ENCODE peak calls at places on chromosomes 5 and 9, in six cellular contexts. M is GM12878, Q is HCT116, P is K562, O is HepG2, K is NT2/D1. H is an unnamed sample.

GRCh38 chr5:80082731-80083114 is 47.6 kb downstream of the THBS4 start:
- DNase-seq in K (peak), M (no peak), Q (peak), P (peak), O (no peak), H (peak)

GRCh38 chr5:146447734-146448380 is 724 bp downstream of the TCERG1 start:
- DNase-seq in P (no peak), O (peak), K (no peak), M (no peak), Q (no peak), H (no peak)

GRCh38 chr5:9148242-9148641 is 397.6 kb downstream of the SEMA5A start:
- DNase-seq in K (no peak), Q (no peak), M (no peak), P (no peak), O (no peak), H (no peak)

GRCh38 chr9:131565369-131565768 is 20.0 kb downstream of the PRRT1B start:
- DNase-seq in M (no peak), Q (no peak), K (no peak), P (no peak), O (no peak), H (no peak)

GRCh38 chr5:14110680-14111079 is 32.5 kb upstream of the TRIO start:
- DNase-seq in M (no peak), O (no peak), K (no peak), P (no peak), Q (no peak), H (no peak)

GRCh38 chr9:108093773-108094675 is 604.5 kb upstream of the KLF4 start:
- DNase-seq in Q (peak), M (no peak), K (no peak), O (peak), P (peak), H (no peak)

GRCh38 chr9:98317134-98317857 is 61.8 kb upstream of the TBC1D2 start:
- DNase-seq in P (no peak), Q (no peak), K (no peak), M (no peak), O (no peak), H (no peak)

GRCh38 chr5:179606910-179607448 is 16.5 kb downstream of the HNRNPH1 start:
- DNase-seq in K (no peak), P (no peak), M (no peak), O (no peak), Q (no peak), H (no peak)

GRCh38 chr9:8468048-8468600 is 668.5 kb upstream of the DMAC1 start:
- DNase-seq in M (no peak), K (no peak), Q (no peak), O (no peak), P (no peak), H (no peak)

DNA sequence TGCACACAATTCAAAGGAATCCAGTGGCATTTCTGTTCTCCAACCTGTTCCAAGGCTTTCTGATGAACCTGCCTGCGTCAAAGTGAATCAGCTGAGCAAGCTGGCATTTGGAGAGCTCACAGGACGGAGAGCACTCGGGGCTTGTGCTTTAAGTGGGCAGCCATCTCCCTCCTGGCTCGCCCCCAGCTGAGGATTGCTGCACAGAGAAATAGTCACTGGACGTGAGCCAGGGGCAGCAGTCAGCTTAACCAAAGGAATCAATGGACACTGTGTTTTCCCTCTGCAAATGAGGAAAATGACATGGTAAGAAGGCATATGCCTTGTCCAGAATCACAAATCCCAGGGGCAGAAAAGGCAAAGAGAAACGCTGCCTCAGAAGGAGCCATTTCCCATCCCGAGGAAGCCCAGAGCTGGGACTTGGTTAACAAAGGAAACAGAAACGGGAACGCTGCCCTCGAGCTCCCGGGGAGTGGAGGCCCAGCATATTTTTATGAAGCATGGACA is 299.4 kb downstream of the ZSWIM6 start:
- DNase-seq in O (no peak), P (no peak), Q (no peak), M (no peak), K (no peak), H (no peak)
- TF ChIP-seq ZNF274 in O (no peak), P (no peak), Q (no peak), M (no peak), K (no peak), H (no peak)

GRCh38 chr5:170300361-170301013 is 2.9 kb upstream of the LCP2 start:
- DNase-seq in M (no peak), Q (no peak), P (no peak), O (no peak), K (no peak), H (no peak)
- TF ChIP-seq ZNF274 in M (no peak), Q (no peak), P (no peak), O (no peak), K (no peak), H (no peak)

GRCh38 chr9:133792721-133793470 is 54.7 kb upstream of the SARDH start:
- DNase-seq in M (no peak), P (peak), Q (peak), K (peak), O (peak), H (peak)
- TF ChIP-seq ZNF274 in M (no peak), P (no peak), Q (no peak), K (no peak), O (no peak), H (no peak)

GRCh38 chr5:53643445-53643844 is 83.0 kb downstream of the NDUFS4 start:
- DNase-seq in O (no peak), M (no peak), Q (no peak), P (no peak), K (no peak), H (no peak)
- TF ChIP-seq ZNF274 in O (no peak), M (no peak), Q (no peak), P (no peak), K (no peak), H (no peak)

GRCh38 chr5:149837680-149838269 is 106.8 kb downstream of the PDE6A start:
- DNase-seq in P (peak), O (peak), Q (peak), M (no peak), K (peak), H (peak)
- TF ChIP-seq ZNF274 in P (no peak), O (no peak), Q (no peak), M (no peak), K (no peak), H (no peak)

GRCh38 chr9:82281066-82281465 is 292.5 kb downstream of the SPATA31D1 start:
- DNase-seq in K (no peak), M (no peak), P (no peak), Q (no peak), O (no peak), H (no peak)

GRCh38 chr9:82284758-82285157 is 296.2 kb downstream of the SPATA31D1 start:
- DNase-seq in K (no peak), O (no peak), Q (no peak), M (no peak), P (no peak), H (no peak)
- TF ChIP-seq ZNF274 in K (no peak), O (no peak), Q (no peak), M (no peak), P (no peak), H (no peak)

H was measured in H1.